ENCODE peak calls at places on chromosome 2, in five cellular contexts. One of them, this sample, is unnamed.

GRCh38 chr2:102615620-102616436 is 3.5 kb upstream of the SLC9A2 start:
- DNase-seq in CD4-positive, alpha-beta memory T cell: peak
- DNase-seq in HCEC 1CT: peak
- DNase-seq in NCI-H2171: peak
- DNase-seq in NCI-H146: peak
- DNase-seq in this sample: no peak

GRCh38 chr2:230325316-230326243 is 1.4 kb upstream of the SP140L start:
- DNase-seq in CD4-positive, alpha-beta memory T cell: no peak
- DNase-seq in HCEC 1CT: no peak
- DNase-seq in NCI-H2171: no peak
- DNase-seq in NCI-H146: no peak
- DNase-seq in this sample: no peak

GRCh38 chr2:120769787-120770120 is 34.1 kb downstream of the GLI2 start:
- DNase-seq in CD4-positive, alpha-beta memory T cell: no peak
- DNase-seq in HCEC 1CT: no peak
- DNase-seq in NCI-H2171: no peak
- DNase-seq in NCI-H146: no peak
- DNase-seq in this sample: no peak

GRCh38 chr2:230411484-230412368 is 4.3 kb upstream of the SP100 start:
- DNase-seq in CD4-positive, alpha-beta memory T cell: peak
- DNase-seq in HCEC 1CT: peak
- DNase-seq in NCI-H2171: no peak
- DNase-seq in NCI-H146: peak
- DNase-seq in this sample: peak

GRCh38 chr2:233248999-233249398 is 2.5 kb upstream of the ATG16L1 start:
- DNase-seq in CD4-positive, alpha-beta memory T cell: no peak
- DNase-seq in HCEC 1CT: no peak
- DNase-seq in NCI-H2171: no peak
- DNase-seq in NCI-H146: no peak
- DNase-seq in this sample: no peak

GRCh38 chr2:216775043-216775453 is 79.7 kb upstream of the IGFBP5 start:
- DNase-seq in CD4-positive, alpha-beta memory T cell: no peak
- DNase-seq in HCEC 1CT: peak
- DNase-seq in NCI-H2171: no peak
- DNase-seq in NCI-H146: peak
- DNase-seq in this sample: peak

GRCh38 chr2:62427146-62427545 is 78.8 kb downstream of the TMEM17 start:
- DNase-seq in CD4-positive, alpha-beta memory T cell: no peak
- DNase-seq in HCEC 1CT: no peak
- DNase-seq in NCI-H2171: no peak
- DNase-seq in NCI-H146: no peak
- DNase-seq in this sample: no peak

GRCh38 chr2:53504507-53504906 is 263.1 kb upstream of the CHAC2 start:
- DNase-seq in CD4-positive, alpha-beta memory T cell: no peak
- DNase-seq in HCEC 1CT: no peak
- DNase-seq in NCI-H2171: no peak
- DNase-seq in NCI-H146: no peak
- DNase-seq in this sample: no peak

GRCh38 chr2:8152392-8153257 is 529.2 kb upstream of the ID2 start:
- DNase-seq in CD4-positive, alpha-beta memory T cell: no peak
- DNase-seq in HCEC 1CT: no peak
- DNase-seq in NCI-H2171: no peak
- DNase-seq in NCI-H146: no peak
- DNase-seq in this sample: no peak

This sample was measured in GOT3.